ENCODE peak calls at places on chromosomes 13 and 19, in seven cellular contexts. I is heart left ventricle, W is lower leg skin, C is AG04450, O is foreskin fibroblast, T is keratinocyte, R is NB4. J is an unnamed sample.

GRCh38 chr13:44755872-44756271 is 179.7 kb upstream of the TSC22D1 start:
- DNase-seq in I (no peak), W (no peak), C (no peak), O (peak; percentile 67), T (peak; percentile 30), R (no peak), J (no peak)

GRCh38 chr13:40170982-40171381 is 495.5 kb downstream of the FOXO1 start:
- DNase-seq in I (no peak), W (no peak), C (no peak), O (no peak), T (peak; percentile 67), R (no peak), J (no peak)

GRCh38 chr13:84137292-84137691 is 255.0 kb upstream of the SLITRK1 start:
- DNase-seq in I (no peak), W (no peak), C (no peak), O (no peak), T (no peak), R (peak; percentile 62), J (no peak)

GRCh38 chr13:46575321-46575721 is 22.4 kb downstream of the LRCH1 start:
- DNase-seq in I (no peak), W (no peak), C (peak; percentile 46), O (peak; percentile 35), T (no peak), R (no peak), J (peak; percentile 49)

GRCh38 chr13:111622051-111622531 is 301.6 kb downstream of the TEX29 start:
- DNase-seq in I (no peak), W (no peak), C (no peak), O (no peak), T (no peak), R (no peak), J (no peak)

GRCh38 chr13:45602183-45602582 is 13.4 kb downstream of the ERICH6B start:
- DNase-seq in I (no peak), W (no peak), C (no peak), O (no peak), T (no peak), R (no peak), J (no peak)

GRCh38 chr13:83121904-83122303 is 760.4 kb downstream of the SLITRK1 start:
- DNase-seq in I (no peak), W (no peak), C (no peak), O (peak; percentile 3), T (no peak), R (no peak), J (no peak)

GRCh38 chr13:44576396-44577235 is 486 bp upstream of the TSC22D1 start:
- DNase-seq in I (peak; percentile 38), W (no peak), C (no peak), O (peak; percentile 50), T (no peak), R (peak; percentile 56), J (peak; percentile 52)

GRCh38 chr19:40466219-40467006 is at the start of gene SPTBN4:
- DNase-seq in I (peak; percentile 61), W (peak; percentile 34), C (no peak), O (peak; percentile 14), T (no peak), R (no peak), J (peak; percentile 47)

GRCh38 chr19:10618846-10619245 is 6.5 kb upstream of the SLC44A2 start:
- DNase-seq in I (no peak), W (no peak), C (no peak), O (no peak), T (no peak), R (no peak), J (no peak)
- H3K4me3 ChIP-seq in I (no peak overlapping the region), W (no peak overlapping the region), C (no peak overlapping the region), O (no peak overlapping the region), T (no peak overlapping the region), R (no peak overlapping the region), J (no peak overlapping the region)

GRCh38 chr13:26499209-26499601 is 58.3 kb upstream of the WASF3 start:
- DNase-seq in I (no peak), W (no peak), C (no peak), O (no peak), T (no peak), R (no peak), J (no peak)
- TF ChIP-seq CTCF in I (no peak), W (no peak), C (no peak), O (no peak), T (no peak), R (no peak), J (no peak)

GRCh38 chr19:35266149-35266903 is 2.4 kb upstream of the USF2 start:
- DNase-seq in I (no peak), W (no peak), C (no peak), O (no peak), T (no peak), R (no peak), J (no peak)
- H3K4me3 ChIP-seq in I (peak overlapping the region; percentile 86), W (no peak overlapping the region), C (peak overlapping the region; percentile 85), O (peak overlapping the region; percentile 96), T (peak overlapping the region; percentile 84), R (no peak overlapping the region), J (peak overlapping the region; percentile 85)

GRCh38 chr19:19404879-19405860 is at the start of gene GATAD2A:
- DNase-seq in I (peak; percentile 95), W (peak; percentile 92), C (peak; percentile 79), O (peak; percentile 100), T (peak; percentile 60), R (peak; percentile 91), J (peak; percentile 92)

GRCh38 chr19:19409235-19410030 is 4.0 kb downstream of the GATAD2A start:
- DNase-seq in I (no peak), W (no peak), C (no peak), O (no peak), T (no peak), R (no peak), J (no peak)

GRCh38 chr19:19407640-19407933 is 2.1 kb downstream of the GATAD2A start:
- DNase-seq in I (no peak), W (no peak), C (no peak), O (no peak), T (no peak), R (no peak), J (no peak)

GRCh38 chr19:19405919-19406877 is 723 bp downstream of the GATAD2A start:
- DNase-seq in I (peak; percentile 56), W (no peak), C (no peak), O (peak; percentile 74), T (no peak), R (peak; percentile 65), J (peak; percentile 56)

GRCh38 chr19:19406878-19407639 is 1.6 kb downstream of the GATAD2A start:
- DNase-seq in I (no peak), W (no peak), C (no peak), O (peak; percentile 60), T (no peak), R (peak; percentile 68), J (no peak)
- TF ChIP-seq CTCF in I (no peak), W (no peak), C (peak; percentile 15), O (peak; percentile 29), T (peak; percentile 56), R (no peak), J (peak; percentile 63)

GRCh38 chr19:17542042-17542441 is 13.4 kb upstream of the COLGALT1 start:
- DNase-seq in I (no peak), W (no peak), C (no peak), O (no peak), T (no peak), R (no peak), J (no peak)

GRCh38 chr19:17541184-17541759 is 14.2 kb upstream of the COLGALT1 start:
- DNase-seq in I (no peak), W (no peak), C (no peak), O (no peak), T (no peak), R (no peak), J (no peak)

GRCh38 chr19:17539288-17540117 is 15.9 kb upstream of the COLGALT1 start:
- DNase-seq in I (peak; percentile 97), W (peak; percentile 95), C (peak; percentile 83), O (peak; percentile 97), T (peak; percentile 84), R (peak; percentile 96), J (peak; percentile 97)

GRCh38 chr19:17538684-17539287 is 16.7 kb upstream of the COLGALT1 start:
- DNase-seq in I (no peak), W (no peak), C (no peak), O (no peak), T (no peak), R (peak; percentile 57), J (peak; percentile 50)

GRCh38 chr19:17540174-17540573 is 15.3 kb upstream of the COLGALT1 start:
- DNase-seq in I (no peak), W (no peak), C (no peak), O (no peak), T (no peak), R (no peak), J (no peak)
- H3K4me3 ChIP-seq in I (no peak overlapping the region), W (no peak overlapping the region), C (no peak overlapping the region), O (no peak overlapping the region), T (no peak overlapping the region), R (no peak overlapping the region), J (no peak overlapping the region)

DNA sequence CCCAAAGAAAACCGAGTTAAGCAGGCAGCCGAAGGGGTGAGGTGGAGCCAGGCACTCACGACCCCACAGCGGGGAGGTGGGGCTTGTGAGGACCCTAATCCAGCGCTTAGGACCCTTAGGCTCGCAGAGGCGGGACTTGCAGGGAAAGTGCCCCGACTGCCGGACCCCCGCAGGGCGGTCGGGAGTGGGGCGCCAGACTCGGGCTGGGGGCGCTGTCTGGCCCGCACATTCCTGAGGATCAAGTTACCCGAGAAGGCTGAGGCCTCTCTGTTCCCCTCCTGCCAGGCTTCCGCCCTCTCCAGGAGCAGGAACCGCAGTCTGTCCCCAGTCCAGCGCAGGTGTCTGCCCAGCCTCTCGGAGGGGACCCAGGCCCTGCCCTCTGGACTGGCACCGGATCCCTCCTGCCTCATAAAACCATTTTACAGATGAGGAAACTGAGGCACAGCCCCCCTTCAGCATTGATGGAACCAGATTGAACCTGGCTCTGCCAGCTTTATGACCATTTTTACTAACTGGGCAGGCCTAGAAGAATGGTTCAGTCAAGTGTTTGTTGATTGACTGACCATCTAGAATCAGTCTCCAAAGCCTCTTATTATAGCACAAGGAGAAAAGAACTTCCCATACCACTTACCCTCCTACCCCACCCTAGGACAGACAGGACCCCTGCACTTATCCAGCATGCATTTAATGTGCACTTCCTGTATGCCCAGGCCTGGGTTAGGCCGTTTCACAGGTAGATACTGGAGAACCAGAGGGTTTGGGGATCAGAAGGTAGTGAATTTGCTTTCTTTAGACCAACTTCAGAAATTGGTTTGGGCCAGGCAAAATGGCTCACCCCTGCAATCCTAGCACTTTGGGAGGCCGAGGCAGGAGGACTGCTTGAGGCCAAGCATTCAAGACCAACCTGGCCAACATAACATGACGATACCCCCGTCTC is 6.7 kb upstream of the JUND start:
- DNase-seq in I (peak; percentile 16), W (no peak), C (no peak), O (peak; percentile 48), T (no peak), R (no peak), J (no peak)
- TF ChIP-seq CTCF in I (no peak), W (no peak), C (no peak), O (no peak), T (no peak), R (no peak), J (no peak)

DNA sequence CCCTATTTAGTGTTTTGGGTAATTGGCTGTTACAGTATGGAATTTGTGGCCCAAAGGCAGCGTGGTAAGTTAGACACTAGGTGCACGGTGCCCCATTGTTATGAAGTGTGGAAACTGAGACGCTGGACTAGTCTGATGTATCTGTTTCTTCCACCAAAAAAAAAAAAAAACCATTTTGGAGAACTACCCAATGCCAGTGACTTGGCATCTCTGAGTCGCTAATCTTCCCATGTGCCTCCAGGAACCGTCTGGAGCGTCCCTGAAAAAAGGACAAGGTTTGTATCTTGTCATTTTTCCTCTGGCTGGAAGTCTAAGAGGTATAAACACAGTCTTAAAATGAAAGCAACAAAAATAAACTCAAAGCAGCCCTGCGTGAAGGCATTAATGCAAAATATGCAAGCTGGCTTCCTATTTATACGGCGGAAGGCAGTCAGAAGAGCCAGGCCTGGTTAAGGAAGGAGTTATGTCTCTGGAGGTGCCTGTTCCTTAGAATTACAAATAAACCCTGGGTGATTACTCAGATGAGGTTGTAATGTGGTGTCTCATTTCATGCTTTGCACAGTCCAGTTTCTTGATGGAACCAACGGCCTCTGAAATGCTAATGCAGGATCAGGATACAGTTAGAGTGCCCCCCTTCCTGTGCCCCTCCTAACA is 20.2 kb downstream of the ACTN4 start:
- DNase-seq in I (no peak), W (no peak), C (no peak), O (peak; percentile 83), T (no peak), R (no peak), J (no peak)
- H3K4me3 ChIP-seq in I (peak overlapping the region; percentile 7), W (no peak overlapping the region), C (peak overlapping the region; percentile 10), O (no peak overlapping the region), T (no peak overlapping the region), R (no peak overlapping the region), J (no peak overlapping the region)

J was measured in GM06990.